ENCODE peak calls at places on chromosomes 7 and 10, in ten cellular contexts. T is GM23338, O is suprapubic skin, R is breast epithelium, F is spleen, B is prostate gland, A is esophagus muscularis mucosa, K is Panc1, U is HCT116, Z is sigmoid colon. X is an unnamed sample.

GRCh38 chr10:54983255-54983654 is 182.2 kb upstream of the PCDH15 start:
- DNase-seq in K (no peak), T (no peak), O (no peak), U (no peak), Z (no peak), B (no peak), A (no peak), F (no peak), R (no peak), X (no peak)

GRCh38 chr10:16652154-16652553 is 130.5 kb upstream of the C1QL3 start:
- DNase-seq in O (no peak), R (no peak), T (no peak), B (no peak), A (no peak), U (no peak), K (no peak), Z (no peak), F (no peak), X (no peak)

GRCh38 chr7:16841681-16842080 is 36.9 kb upstream of the AGR2 start:
- DNase-seq in F (no peak), Z (no peak), B (no peak), R (no peak), T (no peak), A (no peak), K (no peak), U (no peak), O (no peak), X (no peak)

GRCh38 chr7:142380064-142380463 is 122.2 kb upstream of the PRSS58 start:
- DNase-seq in O (no peak), K (no peak), T (no peak), U (no peak), Z (no peak), A (no peak), B (no peak), F (no peak), R (no peak), X (no peak)

GRCh38 chr7:1533569-1534329 is 3.2 kb downstream of the MAFK start:
- DNase-seq in U (no peak), T (no peak), R (peak), K (peak), Z (peak), O (no peak), A (no peak), F (peak), B (no peak), X (peak)

GRCh38 chr7:45978010-45978681 is 57.1 kb upstream of the IGFBP3 start:
- DNase-seq in T (peak), B (peak), K (peak), Z (no peak), F (no peak), A (peak), U (peak), R (no peak), O (no peak), X (no peak)

GRCh38 chr10:9786101-9786500 is 1231.6 kb upstream of the CELF2 start:
- DNase-seq in K (no peak), T (no peak), B (no peak), A (no peak), F (no peak), U (no peak), R (no peak), O (no peak), Z (no peak), X (no peak)

GRCh38 chr7:93185303-93186027 is 37.3 kb upstream of the SAMD9L start:
- DNase-seq in U (no peak), T (no peak), F (no peak), A (no peak), Z (no peak), R (no peak), B (no peak), K (no peak), O (no peak), X (no peak)

GRCh38 chr10:103612462-103613365 is 119.2 kb downstream of the NEURL1 start:
- DNase-seq in T (no peak), B (no peak), Z (no peak), F (no peak), A (no peak), U (no peak), O (no peak), R (no peak), K (no peak), X (no peak)

GRCh38 chr7:127905491-127906330 is 125.5 kb downstream of the LRRC4 start:
- DNase-seq in R (no peak), K (no peak), Z (no peak), A (no peak), B (no peak), O (no peak), T (no peak), F (no peak), U (no peak), X (no peak)

GRCh38 chr10:77591238-77591880 is 46.2 kb downstream of the KCNMA1 start:
- DNase-seq in K (no peak), U (no peak), A (no peak), O (no peak), R (no peak), Z (no peak), F (peak), B (no peak), T (no peak), X (no peak)

GRCh38 chr10:124622158-124622557 is 122.0 kb downstream of the FAM53B start:
- DNase-seq in T (no peak), Z (no peak), B (no peak), O (no peak), R (no peak), U (no peak), K (no peak), F (no peak), A (no peak), X (no peak)

GRCh38 chr7:125136755-125137547 is 207.3 kb upstream of the POT1 start:
- DNase-seq in A (no peak), B (no peak), F (no peak), K (peak), O (no peak), U (peak), R (no peak), Z (no peak), T (no peak), X (no peak)

GRCh38 chr7:77580762-77581350 is 43.8 kb downstream of the PTPN12 start:
- DNase-seq in T (no peak), K (no peak), R (no peak), B (no peak), O (no peak), U (no peak), F (no peak), Z (no peak), A (no peak), X (peak)

GRCh38 chr7:105478606-105479005 is 43.5 kb downstream of the PUS7 start:
- DNase-seq in T (no peak), U (no peak), O (no peak), F (no peak), A (no peak), R (no peak), B (no peak), K (no peak), Z (no peak), X (no peak)

GRCh38 chr10:11510714-11511113 is 100.7 kb downstream of the USP6NL start:
- DNase-seq in F (no peak), O (no peak), R (no peak), B (no peak), Z (no peak), A (no peak), T (no peak), U (no peak), K (no peak), X (no peak)

GRCh38 chr10:120456626-120457430 is at the start of gene PLPP4:
- DNase-seq in T (peak), U (no peak), F (no peak), R (no peak), O (no peak), Z (no peak), K (no peak), A (peak), B (no peak), X (no peak)

GRCh38 chr10:117457071-117457810 is 82.0 kb upstream of the PDZD8 start:
- DNase-seq in U (no peak), T (no peak), Z (no peak), O (no peak), K (no peak), A (no peak), R (no peak), B (no peak), F (peak), X (peak)

GRCh38 chr7:63037242-63037641 is 961.4 kb upstream of the ZNF722 start:
- DNase-seq in T (no peak), U (no peak), R (no peak), K (no peak), Z (no peak), F (no peak), B (no peak), A (no peak), O (no peak), X (no peak)

GRCh38 chr10:49334993-49335972 is 36.3 kb downstream of the C10orf71 start:
- DNase-seq in B (no peak), T (no peak), Z (no peak), O (no peak), A (peak), K (no peak), F (no peak), R (no peak), U (no peak), X (no peak)

GRCh38 chr10:24467605-24468004 is 256.1 kb downstream of the ARHGAP21 start:
- DNase-seq in A (no peak), F (no peak), K (no peak), T (no peak), R (no peak), B (no peak), U (no peak), O (no peak), Z (no peak), X (no peak)

GRCh38 chr7:73560035-73560835 is 2.7 kb upstream of the BCL7B start:
- DNase-seq in B (no peak), T (no peak), K (peak), F (no peak), A (no peak), R (no peak), U (no peak), Z (no peak), O (no peak), X (peak)

GRCh38 chr10:100468322-100468721 is 5.5 kb downstream of the WNT8B start:
- DNase-seq in U (no peak), O (no peak), T (peak), B (no peak), R (no peak), Z (no peak), K (no peak), A (no peak), F (no peak), X (no peak)

GRCh38 chr7:44767134-44767911 is 18.7 kb downstream of the ZMIZ2 start:
- DNase-seq in F (peak), T (no peak), B (no peak), O (no peak), A (no peak), U (no peak), K (no peak), Z (peak), R (no peak), X (no peak)

GRCh38 chr7:135785065-135785464 is 36.5 kb upstream of the FAM180A start:
- DNase-seq in R (no peak), O (no peak), K (no peak), T (no peak), A (peak), U (no peak), F (no peak), B (no peak), Z (no peak), X (no peak)

GRCh38 chr7:24825931-24826661 is 68.8 kb upstream of the GSDME start:
- DNase-seq in K (no peak), R (no peak), A (no peak), B (no peak), O (no peak), F (no peak), Z (no peak), T (peak), U (peak), X (no peak)

GRCh38 chr10:52551036-52551435 is 221.5 kb downstream of the MBL2 start:
- DNase-seq in A (no peak), T (no peak), K (no peak), Z (no peak), R (no peak), U (no peak), B (no peak), F (no peak), O (no peak), X (no peak)

GRCh38 chr10:106588019-106588418 is 576.5 kb downstream of the SORCS1 start:
- DNase-seq in Z (no peak), K (no peak), R (no peak), A (no peak), B (no peak), F (no peak), O (no peak), U (no peak), T (no peak), X (no peak)

GRCh38 chr10:100600218-100600617 is 64.5 kb downstream of the HIF1AN start:
- DNase-seq in F (no peak), T (no peak), Z (no peak), U (no peak), K (no peak), R (no peak), B (no peak), A (no peak), O (no peak), X (no peak)

GRCh38 chr7:100819586-100819985 is 7.7 kb downstream of the EPHB4 start:
- DNase-seq in B (no peak), Z (no peak), F (no peak), K (no peak), U (no peak), R (no peak), A (no peak), T (peak), O (no peak), X (no peak)

GRCh38 chr10:102600816-102601215 is 43.5 kb upstream of the TRIM8 start:
- DNase-seq in U (no peak), O (no peak), Z (peak), F (no peak), T (no peak), B (no peak), R (no peak), A (no peak), K (no peak), X (no peak)

GRCh38 chr10:45491061-45491460 is 117.0 kb downstream of the ALOX5 start:
- DNase-seq in A (no peak), O (no peak), B (no peak), K (no peak), R (no peak), U (no peak), Z (no peak), F (no peak), T (no peak), X (no peak)

GRCh38 chr7:15544050-15544449 is 17.8 kb downstream of the AGMO start:
- DNase-seq in B (no peak), F (no peak), R (no peak), Z (no peak), U (no peak), T (no peak), O (no peak), K (no peak), A (no peak), X (no peak)
- TF ChIP-seq POLR2AphosphoS5 in B (no peak), F (no peak), R (no peak), Z (no peak), U (no peak), T (no peak), O (no peak), K (no peak), A (no peak), X (no peak)

GRCh38 chr7:47047384-47047783 is 534.5 kb downstream of the TNS3 start:
- DNase-seq in U (no peak), F (no peak), A (no peak), T (no peak), O (no peak), B (no peak), R (no peak), K (no peak), Z (no peak), X (no peak)

GRCh38 chr7:47046949-47047348 is 535.0 kb downstream of the TNS3 start:
- DNase-seq in R (no peak), O (no peak), U (no peak), Z (no peak), F (no peak), T (peak), K (no peak), A (no peak), B (peak), X (no peak)

GRCh38 chr7:47045169-47045568 is 536.7 kb downstream of the TNS3 start:
- DNase-seq in U (no peak), T (no peak), R (no peak), F (no peak), A (peak), Z (no peak), K (no peak), B (peak), O (no peak), X (no peak)

GRCh38 chr7:47045592-47045991 is 536.3 kb downstream of the TNS3 start:
- DNase-seq in O (no peak), U (no peak), A (no peak), F (no peak), B (no peak), R (no peak), T (no peak), Z (no peak), K (no peak), X (no peak)

DNA sequence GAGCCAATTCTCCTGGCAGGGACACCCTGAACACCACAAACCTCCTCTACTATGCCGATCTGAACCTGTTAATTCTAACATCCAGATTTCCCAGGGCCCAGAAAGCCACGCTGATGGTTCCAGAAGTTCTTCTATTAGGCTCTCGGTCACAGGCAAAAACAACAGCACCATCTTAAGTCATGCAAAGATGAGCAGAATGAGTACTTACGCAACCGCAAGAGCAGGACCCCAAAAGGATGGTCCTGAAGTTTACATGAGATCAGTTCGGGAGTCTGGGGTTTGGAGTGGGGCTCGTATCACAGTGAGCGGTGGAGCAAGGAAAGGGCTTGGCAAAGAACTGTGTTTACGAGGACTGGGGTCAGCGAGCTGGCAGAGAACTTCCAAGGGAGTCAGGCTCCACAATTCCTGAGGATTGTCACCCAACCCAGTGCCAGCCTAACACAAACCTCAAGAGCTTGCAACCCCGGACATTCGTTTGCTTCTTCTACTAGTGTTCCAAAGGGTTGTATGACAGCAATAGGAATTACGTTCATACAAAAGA is 532.6 kb downstream of the TNS3 start:
- DNase-seq in U (no peak), B (no peak), F (no peak), T (no peak), K (no peak), Z (no peak), O (no peak), A (peak), R (no peak), X (no peak)
- H3K4me3 ChIP-seq in U (no peak), B (no peak), F (no peak), T (no peak), K (no peak), Z (no peak), O (no peak), A (no peak), R (no peak), X (no peak)

GRCh38 chr7:75567948-75568595 is 76.0 kb downstream of the SPDYE5 start:
- DNase-seq in O (no peak), T (no peak), K (no peak), Z (no peak), B (no peak), U (no peak), R (no peak), F (no peak), A (no peak), X (no peak)
- TF ChIP-seq POLR2AphosphoS5 in O (no peak), T (no peak), K (no peak), Z (no peak), B (no peak), U (no peak), R (no peak), F (no peak), A (no peak), X (no peak)

GRCh38 chr10:109972372-109973001 is 35.3 kb upstream of the ADD3 start:
- DNase-seq in A (no peak), K (no peak), Z (no peak), R (no peak), U (no peak), T (no peak), O (no peak), B (no peak), F (no peak), X (no peak)

GRCh38 chr10:109968954-109969644 is 38.7 kb upstream of the ADD3 start:
- DNase-seq in B (no peak), O (no peak), U (no peak), Z (no peak), F (no peak), A (no peak), T (no peak), R (no peak), K (no peak), X (no peak)

GRCh38 chr10:109971640-109972039 is 36.1 kb upstream of the ADD3 start:
- DNase-seq in O (no peak), U (no peak), B (no peak), Z (no peak), R (no peak), A (no peak), T (no peak), K (no peak), F (no peak), X (no peak)

GRCh38 chr10:109967739-109968088 is 40.1 kb upstream of the ADD3 start:
- DNase-seq in T (no peak), F (no peak), K (no peak), U (no peak), A (no peak), B (no peak), Z (no peak), O (no peak), R (no peak), X (no peak)

DNA sequence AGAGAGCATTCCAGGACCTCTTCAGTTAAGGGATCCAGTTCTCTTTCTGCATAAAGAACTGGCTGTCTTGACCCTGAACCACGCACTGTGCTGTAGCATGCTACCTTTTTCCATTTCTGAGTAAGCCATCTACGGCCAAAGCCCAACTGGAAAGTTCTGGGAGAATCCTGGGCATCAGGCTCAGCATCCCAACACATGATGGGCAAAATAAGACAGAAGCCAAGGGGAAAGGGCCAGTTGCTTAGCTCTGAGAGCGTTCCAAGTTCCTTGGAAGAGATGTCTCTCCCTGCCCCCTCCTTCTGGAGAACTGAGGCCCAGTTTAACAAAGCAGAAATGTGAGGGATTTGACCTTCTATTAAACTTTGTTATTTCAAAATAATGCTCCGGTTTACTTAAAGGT is 37.9 kb upstream of the ADD3 start:
- DNase-seq in K (no peak), A (no peak), T (no peak), B (no peak), Z (no peak), U (no peak), O (no peak), R (no peak), F (no peak), X (no peak)
- H3K4me3 ChIP-seq in K (no peak), A (no peak), T (no peak), B (no peak), Z (no peak), U (no peak), O (no peak), R (no peak), F (no peak), X (no peak)

GRCh38 chr7:22444181-22444966 is 55.6 kb downstream of the STEAP1B start:
- DNase-seq in U (no peak), R (no peak), O (peak), A (peak), F (no peak), B (peak), K (no peak), Z (no peak), T (no peak), X (no peak)

GRCh38 chr7:22445140-22445722 is 54.8 kb downstream of the STEAP1B start:
- DNase-seq in A (peak), K (no peak), B (peak), F (peak), U (no peak), O (peak), Z (peak), R (peak), T (peak), X (no peak)

GRCh38 chr7:22445871-22446270 is 54.1 kb downstream of the STEAP1B start:
- DNase-seq in F (no peak), A (no peak), Z (no peak), T (no peak), B (no peak), R (no peak), U (no peak), K (no peak), O (no peak), X (no peak)

GRCh38 chr7:22447759-22448158 is 52.2 kb downstream of the STEAP1B start:
- DNase-seq in B (no peak), F (no peak), A (no peak), T (no peak), K (no peak), U (no peak), Z (no peak), R (no peak), O (no peak), X (no peak)

DNA sequence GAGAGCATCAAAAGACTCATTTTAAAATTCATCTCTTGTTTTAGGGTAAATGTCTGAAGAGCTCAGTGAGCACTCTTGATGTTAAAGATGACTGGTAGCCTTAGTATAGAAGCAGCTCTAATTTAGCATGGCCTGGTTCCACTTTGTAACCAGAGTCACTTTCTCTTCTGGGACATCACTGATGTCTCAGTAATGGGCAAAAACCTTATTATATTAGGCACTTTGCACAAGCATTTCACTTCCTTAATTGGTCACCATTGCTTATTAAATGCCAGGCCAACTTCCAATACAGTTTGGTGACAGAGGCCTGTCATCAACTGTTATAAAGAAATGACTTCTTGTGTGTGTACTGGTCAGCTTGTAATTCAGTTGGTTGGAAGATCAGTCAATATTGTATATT is 53.0 kb downstream of the STEAP1B start:
- DNase-seq in F (no peak), A (no peak), T (no peak), B (no peak), Z (no peak), U (no peak), K (no peak), R (no peak), O (no peak), X (no peak)
- TF ChIP-seq POLR2AphosphoS5 in F (no peak), A (no peak), T (no peak), B (no peak), Z (no peak), U (no peak), K (no peak), R (no peak), O (no peak), X (no peak)

X was measured in HL-60.